ENCODE peak calls at places on chromosomes 3 and 15, in ten cellular contexts. D is GM10248, S is GOT3, U is AML-193, W is esophagus muscularis mucosa, R is neuronal stem cell, G is globus pallidus, K is NCI-H1694 treated with DMSO at 0.1 percent for 48 hours, Q is NCI-H2081, M is mucosa of gallbladder. J is an unnamed sample.

GRCh38 chr3:37016903-37017302 is 23.6 kb downstream of the MLH1 start:
- DNase-seq in M (no peak), K (no peak), Q (no peak), G (no peak), S (no peak), D (no peak), W (no peak), R (no peak), U (no peak), J (no peak)

GRCh38 chr15:80967991-80968510 is 21.6 kb downstream of the MESD start:
- DNase-seq in W (no peak), S (no peak), K (no peak), Q (no peak), D (no peak), M (no peak), G (no peak), U (no peak), R (no peak), J (no peak)

GRCh38 chr3:13546667-13547171 is 2.2 kb upstream of the FBLN2 start:
- DNase-seq in G (no peak), R (no peak), W (no peak), K (no peak), U (no peak), S (no peak), Q (no peak), M (no peak), D (no peak), J (no peak)

GRCh38 chr15:84907731-84908130 is 23.3 kb downstream of the SLC28A1 start:
- DNase-seq in Q (no peak), K (no peak), D (no peak), G (no peak), U (no peak), S (no peak), M (no peak), R (no peak), W (no peak), J (no peak)

GRCh38 chr3:10557783-10558373 is 52.5 kb upstream of the ATP2B2 start:
- DNase-seq in D (no peak), Q (no peak), U (no peak), S (no peak), W (peak; percentile 60), G (no peak), K (no peak), M (no peak), R (no peak), J (no peak)

GRCh38 chr15:61299060-61299763 is 70.1 kb upstream of the RORA start:
- DNase-seq in D (no peak), Q (no peak), K (no peak), W (no peak), G (no peak), U (no peak), R (no peak), M (peak; percentile 23), S (no peak), J (no peak)

GRCh38 chr3:170228093-170228766 is 6.0 kb downstream of the PRKCI start:
- DNase-seq in S (no peak), G (no peak), Q (no peak), K (no peak), D (no peak), W (no peak), R (no peak), U (no peak), M (no peak), J (no peak)

GRCh38 chr3:42139740-42140453 is 48.7 kb downstream of the TRAK1 start:
- DNase-seq in M (no peak), D (no peak), W (no peak), K (no peak), U (no peak), G (no peak), Q (no peak), R (no peak), S (no peak), J (no peak)

GRCh38 chr3:12182687-12183441 is 24.2 kb upstream of the TIMP4 start:
- DNase-seq in R (no peak), K (no peak), W (no peak), G (no peak), U (no peak), S (no peak), M (no peak), Q (no peak), D (no peak), J (no peak)

GRCh38 chr3:126367316-126367805 is 10.2 kb upstream of the KLF15 start:
- DNase-seq in S (no peak), Q (no peak), R (no peak), W (no peak), M (peak; percentile 56), G (no peak), D (no peak), U (no peak), K (no peak), J (no peak)

GRCh38 chr3:58535531-58536500 is 1.2 kb downstream of the ACOX2 start:
- DNase-seq in U (no peak), D (no peak), M (peak; percentile 69), S (no peak), W (no peak), Q (no peak), R (no peak), K (no peak), G (no peak), J (no peak)

J was measured in COR-L47.